ENCODE peak calls at places on chromosomes 4 and X, in eight cellular contexts. One of them, this sample, is unnamed. For H3K36me3, the result is how much of the 10 kb centered on the place peaks cover.

GRCh38 chr4:139282375-139283075 is 2.5 kb upstream of the MGARP start:
- DNase-seq in cardiac muscle cell: no peak
- DNase-seq in bronchial epithelial cell: no peak
- DNase-seq in ovary: no peak
- DNase-seq in pancreas: no peak
- DNase-seq in transverse colon: no peak
- DNase-seq in thoracic aorta: no peak
- DNase-seq in Peyer's patch: no peak
- DNase-seq in this sample: no peak

GRCh38 chrX:100946521-100946920 is 17.8 kb upstream of the XKRX start:
- DNase-seq in cardiac muscle cell: no peak
- DNase-seq in bronchial epithelial cell: no peak
- DNase-seq in ovary: no peak
- DNase-seq in pancreas: no peak
- DNase-seq in transverse colon: no peak
- DNase-seq in thoracic aorta: no peak
- DNase-seq in Peyer's patch: no peak
- DNase-seq in this sample: no peak

GRCh38 chrX:97155809-97156208 is 272.1 kb downstream of the RPA4 start:
- DNase-seq in cardiac muscle cell: peak
- DNase-seq in bronchial epithelial cell: no peak
- DNase-seq in ovary: no peak
- DNase-seq in pancreas: no peak
- DNase-seq in transverse colon: no peak
- DNase-seq in thoracic aorta: no peak
- DNase-seq in Peyer's patch: no peak
- DNase-seq in this sample: no peak

GRCh38 chr4:131348258-131348657 is 1800.8 kb upstream of the PCDH10 start:
- DNase-seq in cardiac muscle cell: no peak
- DNase-seq in bronchial epithelial cell: no peak
- DNase-seq in ovary: no peak
- DNase-seq in pancreas: no peak
- DNase-seq in transverse colon: no peak
- DNase-seq in thoracic aorta: no peak
- DNase-seq in Peyer's patch: no peak
- DNase-seq in this sample: no peak

GRCh38 chrX:120452131-120452530 is 17.0 kb downstream of the LAMP2 start:
- DNase-seq in cardiac muscle cell: peak
- DNase-seq in bronchial epithelial cell: no peak
- DNase-seq in ovary: no peak
- DNase-seq in pancreas: no peak
- DNase-seq in transverse colon: no peak
- DNase-seq in thoracic aorta: no peak
- DNase-seq in Peyer's patch: no peak
- DNase-seq in this sample: no peak

GRCh38 chrX:413322-414201 is 26.9 kb upstream of the PPP2R3B start:
- DNase-seq in cardiac muscle cell: peak
- DNase-seq in bronchial epithelial cell: no peak
- DNase-seq in ovary: no peak
- DNase-seq in pancreas: no peak
- DNase-seq in transverse colon: no peak
- DNase-seq in thoracic aorta: no peak
- DNase-seq in Peyer's patch: no peak
- DNase-seq in this sample: no peak

GRCh38 chr4:173442223-173442932 is 43.5 kb upstream of the SCRG1 start:
- DNase-seq in cardiac muscle cell: no peak
- DNase-seq in bronchial epithelial cell: no peak
- DNase-seq in ovary: no peak
- DNase-seq in pancreas: no peak
- DNase-seq in transverse colon: no peak
- DNase-seq in thoracic aorta: no peak
- DNase-seq in Peyer's patch: no peak
- DNase-seq in this sample: no peak

GRCh38 chr4:118732591-118733330 is 47.6 kb downstream of the METTL14 start:
- DNase-seq in cardiac muscle cell: no peak
- DNase-seq in bronchial epithelial cell: peak
- DNase-seq in ovary: no peak
- DNase-seq in pancreas: no peak
- DNase-seq in transverse colon: no peak
- DNase-seq in thoracic aorta: no peak
- DNase-seq in Peyer's patch: no peak
- DNase-seq in this sample: no peak

GRCh38 chr4:162865102-162865501 is 301.6 kb downstream of the NAF1 start:
- DNase-seq in cardiac muscle cell: no peak
- DNase-seq in bronchial epithelial cell: no peak
- DNase-seq in ovary: no peak
- DNase-seq in pancreas: no peak
- DNase-seq in transverse colon: no peak
- DNase-seq in thoracic aorta: no peak
- DNase-seq in Peyer's patch: no peak
- DNase-seq in this sample: no peak
- TF ChIP-seq CTCF in cardiac muscle cell: no peak
- TF ChIP-seq CTCF in bronchial epithelial cell: no peak
- TF ChIP-seq CTCF in ovary: no peak
- TF ChIP-seq CTCF in pancreas: no peak
- TF ChIP-seq CTCF in transverse colon: no peak
- TF ChIP-seq CTCF in thoracic aorta: no peak
- TF ChIP-seq CTCF in Peyer's patch: no peak
- TF ChIP-seq CTCF in this sample: no peak

GRCh38 chr4:82360298-82361177 is 13.3 kb downstream of the HNRNPD start:
- DNase-seq in cardiac muscle cell: peak
- DNase-seq in bronchial epithelial cell: peak
- DNase-seq in ovary: no peak
- DNase-seq in pancreas: no peak
- DNase-seq in transverse colon: no peak
- DNase-seq in thoracic aorta: no peak
- DNase-seq in Peyer's patch: no peak
- DNase-seq in this sample: no peak

GRCh38 chr4:82362565-82362964 is 11.2 kb downstream of the HNRNPD start:
- DNase-seq in cardiac muscle cell: no peak
- DNase-seq in bronchial epithelial cell: no peak
- DNase-seq in ovary: no peak
- DNase-seq in pancreas: no peak
- DNase-seq in transverse colon: no peak
- DNase-seq in thoracic aorta: no peak
- DNase-seq in Peyer's patch: no peak
- DNase-seq in this sample: no peak

GRCh38 chr4:82358773-82359324 is 14.9 kb downstream of the HNRNPD start:
- DNase-seq in cardiac muscle cell: no peak
- DNase-seq in bronchial epithelial cell: no peak
- DNase-seq in ovary: no peak
- DNase-seq in pancreas: no peak
- DNase-seq in transverse colon: no peak
- DNase-seq in thoracic aorta: no peak
- DNase-seq in Peyer's patch: no peak
- DNase-seq in this sample: no peak

GRCh38 chr4:82367438-82368097 is 6.2 kb downstream of the HNRNPD start:
- DNase-seq in cardiac muscle cell: no peak
- DNase-seq in bronchial epithelial cell: no peak
- DNase-seq in ovary: no peak
- DNase-seq in pancreas: no peak
- DNase-seq in transverse colon: no peak
- DNase-seq in thoracic aorta: no peak
- DNase-seq in Peyer's patch: no peak
- DNase-seq in this sample: no peak

GRCh38 chr4:82363896-82364487 is 9.8 kb downstream of the HNRNPD start:
- DNase-seq in cardiac muscle cell: no peak
- DNase-seq in bronchial epithelial cell: no peak
- DNase-seq in ovary: no peak
- DNase-seq in pancreas: no peak
- DNase-seq in transverse colon: no peak
- DNase-seq in thoracic aorta: no peak
- DNase-seq in Peyer's patch: no peak
- DNase-seq in this sample: no peak
- H3K36me3 ChIP-seq in cardiac muscle cell: under half
- H3K36me3 ChIP-seq in bronchial epithelial cell: under half
- H3K36me3 ChIP-seq in ovary: under half
- H3K36me3 ChIP-seq in pancreas: under half
- H3K36me3 ChIP-seq in transverse colon: under half
- H3K36me3 ChIP-seq in thoracic aorta: under half
- H3K36me3 ChIP-seq in Peyer's patch: under half
- H3K36me3 ChIP-seq in this sample: under half

DNA sequence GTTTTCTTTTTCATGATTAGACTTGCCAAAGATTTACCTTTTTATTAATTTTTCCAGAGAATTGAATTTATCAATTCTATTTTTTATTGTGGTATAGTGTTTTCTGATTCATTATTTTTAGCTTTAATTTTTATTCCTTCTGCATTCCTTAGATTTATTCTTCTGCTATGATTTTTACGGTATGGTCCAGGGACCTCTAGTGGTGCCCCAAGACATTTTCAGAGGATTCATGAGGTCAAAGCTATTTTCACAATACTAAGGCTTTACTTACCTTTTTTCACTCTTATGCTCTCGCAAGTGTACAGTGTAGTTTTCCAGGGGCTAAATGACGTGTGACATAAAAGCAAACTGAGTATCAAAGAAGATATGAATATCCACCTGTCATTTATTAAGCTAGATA is 8.0 kb downstream of the RADX start:
- DNase-seq in cardiac muscle cell: peak
- DNase-seq in bronchial epithelial cell: peak
- DNase-seq in ovary: no peak
- DNase-seq in pancreas: no peak
- DNase-seq in transverse colon: no peak
- DNase-seq in thoracic aorta: no peak
- DNase-seq in Peyer's patch: no peak
- DNase-seq in this sample: no peak
- TF ChIP-seq CTCF in cardiac muscle cell: peak
- TF ChIP-seq CTCF in bronchial epithelial cell: peak
- TF ChIP-seq CTCF in ovary: no peak
- TF ChIP-seq CTCF in pancreas: no peak
- TF ChIP-seq CTCF in transverse colon: peak
- TF ChIP-seq CTCF in thoracic aorta: no peak
- TF ChIP-seq CTCF in Peyer's patch: no peak
- TF ChIP-seq CTCF in this sample: no peak

GRCh38 chr4:7850489-7850888 is 89.2 kb downstream of the AFAP1 start:
- DNase-seq in cardiac muscle cell: no peak
- DNase-seq in bronchial epithelial cell: no peak
- DNase-seq in ovary: no peak
- DNase-seq in pancreas: no peak
- DNase-seq in transverse colon: no peak
- DNase-seq in thoracic aorta: no peak
- DNase-seq in Peyer's patch: no peak
- DNase-seq in this sample: no peak

GRCh38 chr4:7853271-7853670 is 86.4 kb downstream of the AFAP1 start:
- DNase-seq in cardiac muscle cell: no peak
- DNase-seq in bronchial epithelial cell: no peak
- DNase-seq in ovary: no peak
- DNase-seq in pancreas: no peak
- DNase-seq in transverse colon: no peak
- DNase-seq in thoracic aorta: no peak
- DNase-seq in Peyer's patch: no peak
- DNase-seq in this sample: no peak

GRCh38 chr4:7854697-7855370 is 84.8 kb downstream of the AFAP1 start:
- DNase-seq in cardiac muscle cell: no peak
- DNase-seq in bronchial epithelial cell: peak
- DNase-seq in ovary: no peak
- DNase-seq in pancreas: no peak
- DNase-seq in transverse colon: no peak
- DNase-seq in thoracic aorta: no peak
- DNase-seq in Peyer's patch: no peak
- DNase-seq in this sample: no peak

GRCh38 chr4:7854211-7854610 is 85.5 kb downstream of the AFAP1 start:
- DNase-seq in cardiac muscle cell: no peak
- DNase-seq in bronchial epithelial cell: no peak
- DNase-seq in ovary: no peak
- DNase-seq in pancreas: no peak
- DNase-seq in transverse colon: no peak
- DNase-seq in thoracic aorta: no peak
- DNase-seq in Peyer's patch: no peak
- DNase-seq in this sample: no peak

DNA sequence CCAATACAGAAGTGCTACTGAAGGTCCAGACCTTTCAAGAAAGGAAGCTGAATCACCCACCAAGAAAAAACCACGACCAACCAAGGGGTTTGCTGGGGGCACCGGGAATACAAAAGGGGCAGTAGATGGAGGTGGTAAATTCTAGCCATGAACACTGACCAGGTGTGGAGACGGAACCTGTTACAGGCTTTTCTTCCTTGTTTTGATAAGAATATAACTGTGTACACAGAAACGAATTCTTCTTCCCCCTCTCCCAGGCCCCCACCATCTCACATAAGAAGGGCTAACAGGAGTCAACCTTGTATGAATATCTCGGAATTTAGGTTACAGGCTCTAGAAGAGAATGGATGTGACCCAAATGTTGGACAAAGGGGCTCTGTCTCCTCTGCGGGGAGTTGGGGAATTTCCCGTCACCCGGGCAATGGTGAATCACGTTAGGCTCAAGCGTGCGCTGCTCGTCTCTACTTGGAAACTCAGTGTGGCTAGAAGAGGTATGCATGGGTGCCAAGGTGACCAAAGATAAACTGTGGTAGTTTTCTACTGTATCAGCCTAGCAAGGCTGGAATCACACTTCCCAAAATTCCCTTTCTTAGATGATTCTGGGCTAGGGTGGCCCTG is 87.0 kb downstream of the AFAP1 start:
- DNase-seq in cardiac muscle cell: no peak
- DNase-seq in bronchial epithelial cell: peak
- DNase-seq in ovary: no peak
- DNase-seq in pancreas: no peak
- DNase-seq in transverse colon: no peak
- DNase-seq in thoracic aorta: no peak
- DNase-seq in Peyer's patch: no peak
- DNase-seq in this sample: no peak
- H3K36me3 ChIP-seq in cardiac muscle cell: under half
- H3K36me3 ChIP-seq in bronchial epithelial cell: under half
- H3K36me3 ChIP-seq in ovary: under half
- H3K36me3 ChIP-seq in pancreas: under half
- H3K36me3 ChIP-seq in transverse colon: under half
- H3K36me3 ChIP-seq in thoracic aorta: under half
- H3K36me3 ChIP-seq in Peyer's patch: under half
- H3K36me3 ChIP-seq in this sample: under half

GRCh38 chr4:122167369-122167768 is 15.2 kb downstream of the BLTP1 start:
- DNase-seq in cardiac muscle cell: no peak
- DNase-seq in bronchial epithelial cell: no peak
- DNase-seq in ovary: no peak
- DNase-seq in pancreas: no peak
- DNase-seq in transverse colon: no peak
- DNase-seq in thoracic aorta: no peak
- DNase-seq in Peyer's patch: no peak
- DNase-seq in this sample: no peak
- TF ChIP-seq CTCF in cardiac muscle cell: no peak
- TF ChIP-seq CTCF in bronchial epithelial cell: no peak
- TF ChIP-seq CTCF in ovary: no peak
- TF ChIP-seq CTCF in pancreas: no peak
- TF ChIP-seq CTCF in transverse colon: no peak
- TF ChIP-seq CTCF in thoracic aorta: no peak
- TF ChIP-seq CTCF in Peyer's patch: no peak
- TF ChIP-seq CTCF in this sample: no peak